ENCODE peak calls at places on chromosomes 4 and X, in ten cellular contexts. F is uterus, K is activated T-cell treated with anti-CD3 and anti-CD28 coated beads for 48 hours, V is MCF 10A, Q is body of pancreas, Z is skeletal muscle cell, D is GDM1, J is T follicular helper cell, S is fibroblast of mammary gland, R is H9. X is an unnamed sample.

GRCh38 chrX:140701480-140701879 is 8.1 kb upstream of the LINC00632 start:
- DNase-seq in F (no peak), K (no peak), V (peak), Q (peak), Z (no peak), D (no peak), J (no peak), S (peak), R (no peak), X (no peak)

GRCh38 chrX:43643201-43643600 is 12.9 kb upstream of the MAOA start:
- DNase-seq in F (no peak), K (no peak), V (no peak), Q (no peak), Z (no peak), D (peak), J (no peak), S (peak), R (no peak), X (no peak)

GRCh38 chr4:64713256-64713840 is 304.1 kb upstream of the TECRL start:
- DNase-seq in F (no peak), K (no peak), V (peak), Q (no peak), Z (no peak), D (peak), J (no peak), S (peak), R (no peak), X (peak)

GRCh38 chr4:173417833-173418232 is 18.9 kb upstream of the SCRG1 start:
- DNase-seq in F (no peak), K (no peak), V (no peak), Q (no peak), Z (no peak), D (no peak), J (no peak), S (no peak), R (no peak), X (no peak)

GRCh38 chr4:183100827-183101226 is 1.8 kb downstream of the WWC2 start:
- DNase-seq in F (no peak), K (no peak), V (peak), Q (peak), Z (no peak), D (no peak), J (no peak), S (no peak), R (no peak), X (peak)

GRCh38 chr4:87492617-87493016 is 36.6 kb downstream of the SPARCL1 start:
- DNase-seq in F (no peak), K (no peak), V (no peak), Q (peak), Z (no peak), D (no peak), J (no peak), S (peak), R (no peak), X (no peak)

GRCh38 chr4:113678651-113679050 is 82.9 kb downstream of the CAMK2D start:
- DNase-seq in F (no peak), K (no peak), V (no peak), Q (no peak), Z (no peak), D (no peak), J (no peak), S (peak), R (no peak), X (no peak)

GRCh38 chrX:83845397-83845796 is 15.5 kb upstream of the CYLC1 start:
- DNase-seq in F (no peak), K (no peak), V (peak), Q (peak), Z (no peak), D (peak), J (no peak), S (peak), R (no peak), X (no peak)

GRCh38 chr4:125319311-125319710 is 4.6 kb downstream of the FAT4 start:
- DNase-seq in F (no peak), K (no peak), V (no peak), Q (no peak), Z (no peak), D (no peak), J (no peak), S (no peak), R (no peak), X (no peak)

GRCh38 chrX:79096339-79096638 is 48.2 kb upstream of the GPR174 start:
- DNase-seq in F (no peak), K (no peak), V (no peak), Q (no peak), Z (no peak), D (no peak), J (no peak), S (no peak), R (no peak), X (no peak)

GRCh38 chrX:110563276-110563675 is 204.6 kb downstream of the RTL9 start:
- DNase-seq in F (no peak), K (no peak), V (no peak), Q (no peak), Z (no peak), D (no peak), J (no peak), S (peak), R (no peak), X (no peak)